ENCODE peak calls at places on chromosome 19, in nine cellular contexts. One of them, this sample, is unnamed.

GRCh38 chr19:58346961-58347929 is 6.0 kb downstream of the A1BG start:
- DNase-seq in body of pancreas: peak; percentile 56
- DNase-seq in brain microvascular endothelial cell: peak; percentile 22
- DNase-seq in cardiac fibroblast: peak; percentile 66
- DNase-seq in CD8-positive, alpha-beta T cell: peak; percentile 84
- DNase-seq in aorta: peak; percentile 81
- DNase-seq in choroid plexus epithelial cell: peak; percentile 67
- DNase-seq in hepatocyte: peak; percentile 87
- DNase-seq in DND-41: peak; percentile 86
- DNase-seq in this sample: peak; percentile 73

GRCh38 chr19:46602392-46603194 is 1.5 kb downstream of the CALM3 start:
- DNase-seq in body of pancreas: peak; percentile 40
- DNase-seq in brain microvascular endothelial cell: no peak
- DNase-seq in cardiac fibroblast: no peak
- DNase-seq in CD8-positive, alpha-beta T cell: no peak
- DNase-seq in aorta: peak; percentile 78
- DNase-seq in choroid plexus epithelial cell: no peak
- DNase-seq in hepatocyte: peak; percentile 25
- DNase-seq in DND-41: peak; percentile 37
- DNase-seq in this sample: no peak

GRCh38 chr19:6225232-6225635 is 54.5 kb downstream of the MLLT1 start:
- DNase-seq in body of pancreas: no peak
- DNase-seq in brain microvascular endothelial cell: no peak
- DNase-seq in cardiac fibroblast: no peak
- DNase-seq in CD8-positive, alpha-beta T cell: no peak
- DNase-seq in aorta: peak; percentile 60
- DNase-seq in choroid plexus epithelial cell: no peak
- DNase-seq in hepatocyte: no peak
- DNase-seq in DND-41: no peak
- DNase-seq in this sample: no peak

GRCh38 chr19:3294080-3294850 is 69.8 kb downstream of the CELF5 start:
- DNase-seq in body of pancreas: no peak
- DNase-seq in brain microvascular endothelial cell: no peak
- DNase-seq in cardiac fibroblast: no peak
- DNase-seq in CD8-positive, alpha-beta T cell: no peak
- DNase-seq in aorta: no peak
- DNase-seq in choroid plexus epithelial cell: no peak
- DNase-seq in hepatocyte: no peak
- DNase-seq in DND-41: no peak
- DNase-seq in this sample: no peak

GRCh38 chr19:31943778-31944177 is 401.6 kb upstream of the ZNF507 start:
- DNase-seq in body of pancreas: no peak
- DNase-seq in brain microvascular endothelial cell: no peak
- DNase-seq in cardiac fibroblast: no peak
- DNase-seq in CD8-positive, alpha-beta T cell: no peak
- DNase-seq in aorta: no peak
- DNase-seq in choroid plexus epithelial cell: no peak
- DNase-seq in hepatocyte: no peak
- DNase-seq in DND-41: no peak
- DNase-seq in this sample: no peak

GRCh38 chr19:44856438-44857083 is 10.5 kb downstream of the NECTIN2 start:
- DNase-seq in body of pancreas: peak; percentile 70
- DNase-seq in brain microvascular endothelial cell: peak; percentile 48
- DNase-seq in cardiac fibroblast: peak; percentile 32
- DNase-seq in CD8-positive, alpha-beta T cell: no peak
- DNase-seq in aorta: no peak
- DNase-seq in choroid plexus epithelial cell: peak; percentile 61
- DNase-seq in hepatocyte: no peak
- DNase-seq in DND-41: no peak
- DNase-seq in this sample: peak; percentile 62

GRCh38 chr19:5839312-5840017 is at the start of gene FUT6:
- DNase-seq in body of pancreas: no peak
- DNase-seq in brain microvascular endothelial cell: no peak
- DNase-seq in cardiac fibroblast: no peak
- DNase-seq in CD8-positive, alpha-beta T cell: no peak
- DNase-seq in aorta: no peak
- DNase-seq in choroid plexus epithelial cell: no peak
- DNase-seq in hepatocyte: no peak
- DNase-seq in DND-41: no peak
- DNase-seq in this sample: no peak

GRCh38 chr19:41799444-41800000 is 3.1 kb downstream of the CEACAM3 start:
- DNase-seq in body of pancreas: no peak
- DNase-seq in brain microvascular endothelial cell: no peak
- DNase-seq in cardiac fibroblast: no peak
- DNase-seq in CD8-positive, alpha-beta T cell: no peak
- DNase-seq in aorta: no peak
- DNase-seq in choroid plexus epithelial cell: no peak
- DNase-seq in hepatocyte: no peak
- DNase-seq in DND-41: no peak
- DNase-seq in this sample: no peak

DNA sequence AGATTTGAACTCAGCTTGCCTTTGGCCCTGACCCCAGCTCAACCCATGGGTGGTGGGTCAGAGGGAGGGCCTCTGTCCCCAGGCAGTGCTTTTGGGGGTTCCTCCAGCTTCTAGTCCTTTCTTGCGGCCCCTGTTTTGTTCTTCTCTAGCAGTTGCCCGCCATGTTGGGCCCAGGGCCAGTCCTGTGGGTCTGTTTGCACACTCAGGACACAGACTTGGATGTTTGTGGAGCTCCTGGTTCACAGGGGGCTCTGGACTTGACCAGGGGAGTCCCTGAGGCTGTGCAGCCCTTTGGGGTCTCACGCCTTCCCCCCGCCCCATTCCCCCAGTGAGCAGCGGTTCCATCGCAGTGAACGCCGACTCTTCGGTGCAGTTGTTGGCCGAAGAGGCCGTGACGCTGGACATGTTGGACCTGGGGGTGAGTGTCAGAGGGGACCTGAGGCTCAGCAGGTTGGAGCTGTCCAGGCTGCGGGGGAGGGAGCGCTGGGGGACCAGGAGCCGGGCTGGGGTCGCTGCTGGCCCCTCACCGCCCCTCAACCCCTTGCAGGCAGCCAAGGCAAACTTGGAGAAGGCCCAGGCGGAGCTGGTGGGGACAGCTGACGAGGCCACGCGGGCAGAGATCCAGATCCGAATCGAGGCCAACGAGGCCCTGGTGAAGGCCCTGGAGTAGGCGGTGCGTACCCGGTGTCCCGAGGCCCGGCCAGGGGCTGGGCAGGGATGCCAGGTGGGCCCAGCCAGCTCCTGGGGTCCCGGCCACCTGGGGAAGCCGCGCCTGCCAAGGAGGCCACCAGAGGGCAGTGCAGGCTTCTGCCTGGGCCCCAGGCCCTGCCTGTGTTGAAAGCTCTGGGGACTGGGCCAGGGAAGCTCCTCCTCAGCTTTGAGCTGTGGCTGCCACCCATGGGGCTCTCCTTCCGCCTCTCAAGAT is 2.5 kb downstream of the ATP5F1D start:
- DNase-seq in body of pancreas: peak; percentile 93
- DNase-seq in brain microvascular endothelial cell: peak; percentile 65
- DNase-seq in cardiac fibroblast: peak; percentile 85
- DNase-seq in CD8-positive, alpha-beta T cell: peak; percentile 94
- DNase-seq in aorta: peak; percentile 95
- DNase-seq in choroid plexus epithelial cell: peak; percentile 88
- DNase-seq in hepatocyte: peak; percentile 93
- DNase-seq in DND-41: peak; percentile 86
- DNase-seq in this sample: peak; percentile 79
- H3K4me3 ChIP-seq in body of pancreas: no peak overlapping the region
- H3K4me3 ChIP-seq in brain microvascular endothelial cell: no peak overlapping the region
- H3K4me3 ChIP-seq in cardiac fibroblast: no peak overlapping the region
- H3K4me3 ChIP-seq in CD8-positive, alpha-beta T cell: no peak overlapping the region
- H3K4me3 ChIP-seq in aorta: no peak overlapping the region
- H3K4me3 ChIP-seq in choroid plexus epithelial cell: no peak overlapping the region
- H3K4me3 ChIP-seq in hepatocyte: no peak overlapping the region
- H3K4me3 ChIP-seq in DND-41: no peak overlapping the region
- H3K4me3 ChIP-seq in this sample: no peak overlapping the region

GRCh38 chr19:43780706-43781525 is at the start of gene KCNN4:
- DNase-seq in body of pancreas: no peak
- DNase-seq in brain microvascular endothelial cell: peak; percentile 68
- DNase-seq in cardiac fibroblast: peak; percentile 73
- DNase-seq in CD8-positive, alpha-beta T cell: peak; percentile 72
- DNase-seq in aorta: peak; percentile 77
- DNase-seq in choroid plexus epithelial cell: peak; percentile 43
- DNase-seq in hepatocyte: peak; percentile 58
- DNase-seq in DND-41: no peak
- DNase-seq in this sample: peak; percentile 63

GRCh38 chr19:43778651-43779050 is 2.1 kb downstream of the KCNN4 start:
- DNase-seq in body of pancreas: no peak
- DNase-seq in brain microvascular endothelial cell: no peak
- DNase-seq in cardiac fibroblast: no peak
- DNase-seq in CD8-positive, alpha-beta T cell: no peak
- DNase-seq in aorta: no peak
- DNase-seq in choroid plexus epithelial cell: no peak
- DNase-seq in hepatocyte: no peak
- DNase-seq in DND-41: peak; percentile 22
- DNase-seq in this sample: no peak

GRCh38 chr19:43779147-43779819 is 1.5 kb downstream of the KCNN4 start:
- DNase-seq in body of pancreas: no peak
- DNase-seq in brain microvascular endothelial cell: no peak
- DNase-seq in cardiac fibroblast: no peak
- DNase-seq in CD8-positive, alpha-beta T cell: no peak
- DNase-seq in aorta: no peak
- DNase-seq in choroid plexus epithelial cell: no peak
- DNase-seq in hepatocyte: peak; percentile 3
- DNase-seq in DND-41: no peak
- DNase-seq in this sample: no peak

GRCh38 chr19:43781630-43782310 is 997 bp upstream of the KCNN4 start:
- DNase-seq in body of pancreas: no peak
- DNase-seq in brain microvascular endothelial cell: no peak
- DNase-seq in cardiac fibroblast: no peak
- DNase-seq in CD8-positive, alpha-beta T cell: no peak
- DNase-seq in aorta: peak; percentile 8
- DNase-seq in choroid plexus epithelial cell: no peak
- DNase-seq in hepatocyte: no peak
- DNase-seq in DND-41: no peak
- DNase-seq in this sample: no peak

DNA sequence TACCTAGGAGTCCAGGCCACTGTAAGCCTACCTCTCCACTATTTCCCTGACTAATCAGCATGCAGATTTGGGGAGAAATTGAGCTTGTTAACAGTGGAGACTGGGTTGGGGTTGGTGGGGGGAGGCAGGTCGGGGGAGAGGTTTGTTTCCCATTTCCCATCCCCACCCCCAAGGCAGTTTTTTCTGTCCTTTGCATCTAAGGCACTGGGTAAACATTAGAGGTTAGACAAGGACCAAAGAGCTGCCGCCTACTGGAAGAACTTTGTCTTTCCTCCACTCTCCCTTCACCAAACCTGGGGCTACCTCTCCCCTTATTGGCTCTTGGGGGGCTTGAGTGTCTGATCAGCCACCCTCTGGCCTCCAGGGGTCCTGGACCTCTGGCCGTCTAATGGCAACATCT is 953 bp downstream of the KCNN4 start:
- DNase-seq in body of pancreas: no peak
- DNase-seq in brain microvascular endothelial cell: no peak
- DNase-seq in cardiac fibroblast: no peak
- DNase-seq in CD8-positive, alpha-beta T cell: no peak
- DNase-seq in aorta: no peak
- DNase-seq in choroid plexus epithelial cell: no peak
- DNase-seq in hepatocyte: peak; percentile 14
- DNase-seq in DND-41: no peak
- DNase-seq in this sample: no peak
- H3K4me3 ChIP-seq in body of pancreas: no peak overlapping the region
- H3K4me3 ChIP-seq in brain microvascular endothelial cell: no peak overlapping the region
- H3K4me3 ChIP-seq in cardiac fibroblast: no peak overlapping the region
- H3K4me3 ChIP-seq in CD8-positive, alpha-beta T cell: peak overlapping the region; percentile 49
- H3K4me3 ChIP-seq in aorta: no peak overlapping the region
- H3K4me3 ChIP-seq in choroid plexus epithelial cell: no peak overlapping the region
- H3K4me3 ChIP-seq in hepatocyte: no peak overlapping the region
- H3K4me3 ChIP-seq in DND-41: no peak overlapping the region
- H3K4me3 ChIP-seq in this sample: peak overlapping the region; percentile 36

DNA sequence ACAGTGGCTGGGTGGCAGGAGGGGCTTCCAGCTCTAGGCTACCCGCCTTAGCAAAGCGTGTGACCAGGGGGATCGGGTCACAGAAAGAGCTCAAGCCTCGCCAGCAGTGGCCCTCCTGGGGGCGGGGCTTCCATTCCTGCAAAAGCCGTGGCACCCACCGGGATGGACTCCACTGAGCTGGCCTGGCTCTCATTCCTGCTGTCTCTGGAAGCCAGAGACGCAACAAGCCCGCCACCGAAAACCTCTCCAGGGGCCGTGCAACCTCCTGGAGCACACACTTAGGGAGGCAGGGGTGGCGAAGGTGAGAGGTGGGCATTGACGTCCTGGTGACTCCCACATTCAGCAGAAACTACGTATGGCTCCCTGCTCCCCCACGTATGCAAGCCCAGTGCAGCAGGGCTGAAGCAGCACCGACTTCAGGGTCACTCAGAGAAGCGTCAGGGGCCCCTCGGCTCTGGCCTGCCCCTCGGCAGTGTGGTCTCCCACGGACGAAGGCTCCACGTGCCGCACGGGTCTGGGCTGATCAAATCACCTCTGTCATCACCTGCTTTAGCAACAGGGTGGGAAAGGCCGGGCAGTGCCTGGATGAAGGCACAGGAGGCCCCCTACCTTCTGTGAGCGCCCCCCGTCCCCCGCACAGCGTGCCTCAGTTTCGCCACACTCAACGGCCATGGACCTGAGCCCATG is 3.1 kb downstream of the C19orf25 start:
- DNase-seq in body of pancreas: no peak
- DNase-seq in brain microvascular endothelial cell: no peak
- DNase-seq in cardiac fibroblast: no peak
- DNase-seq in CD8-positive, alpha-beta T cell: no peak
- DNase-seq in aorta: no peak
- DNase-seq in choroid plexus epithelial cell: no peak
- DNase-seq in hepatocyte: no peak
- DNase-seq in DND-41: no peak
- DNase-seq in this sample: no peak
- H3K4me3 ChIP-seq in body of pancreas: no peak overlapping the region
- H3K4me3 ChIP-seq in brain microvascular endothelial cell: no peak overlapping the region
- H3K4me3 ChIP-seq in cardiac fibroblast: no peak overlapping the region
- H3K4me3 ChIP-seq in CD8-positive, alpha-beta T cell: no peak overlapping the region
- H3K4me3 ChIP-seq in aorta: no peak overlapping the region
- H3K4me3 ChIP-seq in choroid plexus epithelial cell: no peak overlapping the region
- H3K4me3 ChIP-seq in hepatocyte: no peak overlapping the region
- H3K4me3 ChIP-seq in DND-41: no peak overlapping the region
- H3K4me3 ChIP-seq in this sample: no peak overlapping the region

DNA sequence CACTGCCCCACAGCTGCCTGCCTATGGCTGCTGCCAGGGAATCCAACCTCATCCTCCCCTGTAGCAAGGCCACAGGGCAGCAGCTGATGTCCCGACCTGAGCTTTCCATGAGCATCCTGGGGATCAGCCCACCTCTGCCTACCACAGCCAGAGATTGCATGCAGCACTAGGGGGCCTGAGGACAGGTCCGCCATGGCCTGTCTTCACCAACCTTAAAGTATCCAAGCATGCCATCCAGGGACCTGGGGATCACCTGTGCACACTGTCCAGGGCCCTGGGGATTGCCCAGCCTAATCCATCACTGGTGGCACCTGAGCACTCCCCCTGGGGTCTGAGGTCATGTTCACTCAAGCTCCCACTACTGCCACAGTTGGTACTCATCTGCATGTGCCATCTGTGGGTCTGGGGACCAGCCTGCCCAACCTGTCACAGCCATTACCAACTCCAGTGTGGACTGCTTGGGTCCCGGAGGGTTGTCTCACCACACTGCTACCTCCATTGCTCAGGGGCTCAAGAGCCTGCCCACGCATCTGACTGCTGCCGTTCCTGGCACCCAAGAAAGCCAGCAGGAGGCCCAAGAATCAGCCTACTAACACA is 53.0 kb downstream of the KCTD15 start:
- DNase-seq in body of pancreas: no peak
- DNase-seq in brain microvascular endothelial cell: no peak
- DNase-seq in cardiac fibroblast: no peak
- DNase-seq in CD8-positive, alpha-beta T cell: no peak
- DNase-seq in aorta: no peak
- DNase-seq in choroid plexus epithelial cell: no peak
- DNase-seq in hepatocyte: no peak
- DNase-seq in DND-41: no peak
- DNase-seq in this sample: no peak
- H3K4me3 ChIP-seq in body of pancreas: no peak overlapping the region
- H3K4me3 ChIP-seq in brain microvascular endothelial cell: no peak overlapping the region
- H3K4me3 ChIP-seq in cardiac fibroblast: no peak overlapping the region
- H3K4me3 ChIP-seq in CD8-positive, alpha-beta T cell: no peak overlapping the region
- H3K4me3 ChIP-seq in aorta: no peak overlapping the region
- H3K4me3 ChIP-seq in choroid plexus epithelial cell: no peak overlapping the region
- H3K4me3 ChIP-seq in hepatocyte: no peak overlapping the region
- H3K4me3 ChIP-seq in DND-41: no peak overlapping the region
- H3K4me3 ChIP-seq in this sample: no peak overlapping the region